ENCODE peak calls at places on chromosomes 2 and 18, in four cellular contexts. I is fibroblast of the aortic adventitia, R is A673, Z is fibroblast of mammary gland. P is an unnamed sample.

GRCh38 chr2:239303711-239304532 is 96.9 kb downstream of the HDAC4 start:
- DNase-seq in I (no peak), R (no peak), Z (no peak), P (no peak)

GRCh38 chr2:215973954-215974699 is 39.2 kb downstream of the MREG start:
- DNase-seq in I (no peak), R (peak; percentile 18), Z (peak; percentile 59), P (peak; percentile 94)

GRCh38 chr2:111122631-111123421 is 2.1 kb downstream of the BCL2L11 start:
- DNase-seq in I (peak; percentile 88), R (peak; percentile 62), Z (peak; percentile 81), P (peak; percentile 83)

GRCh38 chr2:240252191-240252871 is 111.9 kb upstream of the OTOS start:
- DNase-seq in I (no peak), R (no peak), Z (no peak), P (no peak)

GRCh38 chr18:45014047-45014501 is 333.4 kb downstream of the SETBP1 start:
- DNase-seq in I (peak; percentile 78), R (peak; percentile 17), Z (peak; percentile 83), P (peak; percentile 84)

GRCh38 chr2:183207110-183207509 is 82.9 kb downstream of the NUP35 start:
- DNase-seq in I (peak; percentile 66), R (no peak), Z (peak; percentile 3), P (no peak)

GRCh38 chr2:168357799-168358504 is 98.1 kb upstream of the CERS6 start:
- DNase-seq in I (no peak), R (no peak), Z (no peak), P (no peak)

GRCh38 chr2:96085541-96086355 is 30.6 kb downstream of the ADRA2B start:
- DNase-seq in I (no peak), R (no peak), Z (no peak), P (no peak)

GRCh38 chr2:23631391-23631790 is 246.4 kb downstream of the KLHL29 start:
- DNase-seq in I (no peak), R (no peak), Z (no peak), P (no peak)

GRCh38 chr2:216082805-216083204 is 1.1 kb downstream of the TMEM169 start:
- DNase-seq in I (no peak), R (no peak), Z (no peak), P (peak; percentile 16)

GRCh38 chr2:232438951-232439757 is 16.8 kb upstream of the ALPI start:
- DNase-seq in I (peak; percentile 14), R (no peak), Z (peak; percentile 13), P (peak; percentile 32)

GRCh38 chr18:58578835-58579560 is 49.9 kb downstream of the ALPK2 start:
- DNase-seq in I (peak; percentile 74), R (peak; percentile 39), Z (peak; percentile 93), P (peak; percentile 72)
- H3K4me3 ChIP-seq in I (peak overlapping the region; percentile 48), R (no peak overlapping the region), Z (peak overlapping the region; percentile 43), P (no peak overlapping the region)

GRCh38 chr2:212975333-212975732 is 176.1 kb downstream of the IKZF2 start:
- DNase-seq in I (no peak), R (no peak), Z (no peak), P (no peak)

GRCh38 chr2:212977149-212977548 is 174.3 kb downstream of the IKZF2 start:
- DNase-seq in I (no peak), R (no peak), Z (no peak), P (no peak)

GRCh38 chr2:212979046-212979612 is 172.3 kb downstream of the IKZF2 start:
- DNase-seq in I (no peak), R (no peak), Z (no peak), P (no peak)

GRCh38 chr2:212973347-212973746 is 178.1 kb downstream of the IKZF2 start:
- DNase-seq in I (no peak), R (no peak), Z (no peak), P (no peak)

GRCh38 chr2:212974692-212975091 is 176.7 kb downstream of the IKZF2 start:
- DNase-seq in I (peak; percentile 66), R (no peak), Z (peak; percentile 75), P (peak; percentile 87)
- H3K4me3 ChIP-seq in I (no peak overlapping the region), R (no peak overlapping the region), Z (no peak overlapping the region), P (no peak overlapping the region)

GRCh38 chr2:126655500-126656310 is at the start of gene GYPC:
- DNase-seq in I (peak; percentile 87), R (no peak), Z (peak; percentile 78), P (no peak)

GRCh38 chr2:126657636-126658315 is 1.8 kb downstream of the GYPC start:
- DNase-seq in I (peak; percentile 99), R (peak; percentile 75), Z (peak; percentile 99), P (peak; percentile 5)

GRCh38 chr2:126657146-126657635 is 1.2 kb downstream of the GYPC start:
- DNase-seq in I (peak; percentile 92), R (peak; percentile 53), Z (peak; percentile 96), P (peak; percentile 7)

GRCh38 chr2:126655066-126655465 is 892 bp upstream of the GYPC start:
- DNase-seq in I (peak; percentile 16), R (no peak), Z (peak; percentile 6), P (no peak)

GRCh38 chr2:126656311-126657145 is 570 bp downstream of the GYPC start:
- DNase-seq in I (peak; percentile 54), R (peak; percentile 32), Z (peak; percentile 39), P (no peak)
- H3K4me3 ChIP-seq in I (peak overlapping the region; percentile 87), R (peak overlapping the region; percentile 33), Z (peak overlapping the region; percentile 76), P (peak overlapping the region; percentile 16)

GRCh38 chr2:118696786-118697465 is 150.5 kb downstream of the EN1 start:
- DNase-seq in I (peak; percentile 26), R (no peak), Z (peak; percentile 30), P (peak; percentile 24)

GRCh38 chr2:118689456-118689855 is 158.0 kb downstream of the EN1 start:
- DNase-seq in I (no peak), R (no peak), Z (no peak), P (no peak)

GRCh38 chr2:118689033-118689432 is 158.4 kb downstream of the EN1 start:
- DNase-seq in I (no peak), R (no peak), Z (no peak), P (no peak)

GRCh38 chr2:118689874-118690273 is 157.6 kb downstream of the EN1 start:
- DNase-seq in I (no peak), R (no peak), Z (no peak), P (no peak)

DNA sequence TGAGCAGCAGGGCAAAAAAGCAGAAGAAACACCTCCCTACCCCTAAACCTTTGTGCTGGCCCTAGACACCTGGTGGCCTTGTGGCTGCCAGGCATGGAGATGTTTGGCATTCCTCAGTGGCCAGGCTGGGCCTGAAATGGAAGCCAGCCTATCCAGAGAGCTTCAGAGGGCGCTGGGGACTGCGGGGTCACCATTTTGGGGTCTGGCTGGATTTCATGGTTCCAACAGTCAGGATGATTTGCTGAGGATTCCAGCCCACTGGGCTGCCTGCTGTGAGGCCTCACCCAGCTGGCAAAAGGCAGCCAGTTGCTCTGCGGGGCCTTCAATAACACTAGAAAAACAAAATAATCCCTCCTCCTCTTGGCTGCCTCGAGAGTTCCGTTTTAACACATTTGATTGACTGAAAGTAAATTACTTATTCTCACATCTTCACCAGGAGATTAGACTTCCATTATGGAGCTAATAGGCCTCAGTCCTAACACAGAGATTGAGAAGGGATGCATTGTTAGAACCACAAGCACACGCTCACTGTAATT is 154.1 kb downstream of the EN1 start:
- DNase-seq in I (no peak), R (no peak), Z (no peak), P (no peak)
- H3K4me3 ChIP-seq in I (no peak overlapping the region), R (no peak overlapping the region), Z (no peak overlapping the region), P (no peak overlapping the region)

DNA sequence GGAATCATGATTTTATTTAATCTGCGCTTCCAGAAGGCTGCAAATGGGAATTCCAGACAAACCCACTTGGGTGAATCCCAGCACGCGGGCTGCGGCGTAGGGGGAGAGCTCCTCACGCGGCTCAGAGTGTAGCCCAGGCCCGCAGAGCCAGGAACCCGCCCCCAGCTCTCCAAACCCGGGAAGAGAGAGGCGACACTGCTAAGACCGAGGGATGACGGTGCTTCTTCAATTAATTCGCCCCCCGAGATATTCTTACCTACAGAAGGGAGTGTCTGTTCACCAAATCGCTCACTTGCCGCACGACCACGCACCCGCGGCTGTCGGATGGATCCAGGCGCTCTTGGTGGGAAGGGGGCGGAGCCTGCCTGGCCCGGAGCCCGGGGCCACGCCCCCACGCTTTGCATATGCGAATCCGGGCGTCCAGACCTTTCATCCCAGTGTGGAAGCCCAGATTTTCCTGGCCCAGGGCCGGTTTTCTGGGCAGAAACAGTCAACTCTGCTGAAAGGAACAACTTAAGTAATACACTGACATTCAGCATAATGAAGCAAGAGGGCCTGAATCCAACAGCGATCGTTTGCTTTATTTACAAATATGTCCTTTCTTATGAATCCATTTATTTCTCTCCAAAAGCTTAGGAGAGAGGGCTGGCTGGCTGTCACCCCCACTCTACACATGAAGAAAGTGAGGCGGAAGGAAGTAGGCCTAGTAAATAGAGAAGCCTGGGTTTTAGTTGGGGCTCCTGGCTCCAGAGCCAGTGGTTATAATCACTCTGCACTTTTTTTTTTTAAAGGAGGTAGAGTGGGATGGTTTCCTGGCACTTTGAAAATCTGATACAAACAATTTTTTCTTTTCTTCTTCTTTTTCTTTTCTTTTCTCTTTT is at the start of gene SLC19A3:
- DNase-seq in I (peak; percentile 89), R (peak; percentile 83), Z (peak; percentile 91), P (peak; percentile 74)
- H3K4me3 ChIP-seq in I (peak within 1 kb of the TSS; percentile 64), R (peak within 1 kb of the TSS; percentile 42), Z (peak within 1 kb of the TSS; percentile 59), P (peak within 1 kb of the TSS; percentile 26)

DNA sequence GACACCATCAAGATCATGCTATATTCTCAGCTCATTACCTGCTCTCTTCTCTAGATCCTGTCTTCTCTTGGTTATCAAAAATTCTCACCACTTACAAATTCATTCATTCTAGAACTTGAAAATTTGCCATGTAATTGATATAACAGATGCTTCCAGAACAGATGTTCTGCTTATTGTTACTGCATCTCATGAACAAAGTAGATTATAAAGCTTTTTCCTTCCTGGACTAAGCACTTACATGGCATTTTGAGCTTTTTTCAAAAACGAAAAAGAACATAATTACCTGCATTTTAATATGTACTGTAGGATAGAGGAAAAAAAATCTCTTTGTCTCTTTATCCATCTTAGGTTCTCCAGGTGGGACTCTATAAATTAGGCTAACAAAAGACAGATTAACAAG is 79.6 kb upstream of the CREB1 start:
- DNase-seq in I (no peak), R (no peak), Z (no peak), P (no peak)
- H3K4me3 ChIP-seq in I (no peak overlapping the region), R (no peak overlapping the region), Z (no peak overlapping the region), P (no peak overlapping the region)